ENCODE peak calls at places on chromosome 17, in seven cellular contexts. J is RCC 7860; M is NCI-H774; R is stimulated activated CD4-positive, alpha-beta T cell treated with anti-CD3 and anti-CD28 coated beads, Interleukin-1b, Interleukin-23, amount 100 ng/mL, for 48 hours; K is AML-193; I is activated T-cell treated with anti-CD3 and anti-CD28 coated beads for 1 hour; B is B cell. A is an unnamed sample.

GRCh38 chr17:79464310-79465010 is 146.4 kb downstream of the RBFOX3 start:
- DNase-seq in J (no peak), M (no peak), R (no peak), K (no peak), I (no peak), B (no peak), A (no peak)

GRCh38 chr17:47905221-47905733 is 9.2 kb downstream of the SP2 start:
- DNase-seq in J (no peak), M (no peak), R (no peak), K (no peak), I (no peak), B (no peak), A (no peak)

GRCh38 chr17:81337449-81337848 is 42.3 kb upstream of the SLC38A10 start:
- DNase-seq in J (no peak), M (peak; percentile 9), R (no peak), K (no peak), I (no peak), B (no peak), A (no peak)

GRCh38 chr17:40540448-40540847 is 24.8 kb downstream of the CCR7 start:
- DNase-seq in J (no peak), M (no peak), R (peak; percentile 85), K (no peak), I (no peak), B (no peak), A (no peak)

GRCh38 chr17:48259710-48260291 is 152.2 kb downstream of the SNX11 start:
- DNase-seq in J (peak; percentile 36), M (peak; percentile 83), R (no peak), K (peak; percentile 44), I (no peak), B (no peak), A (peak; percentile 36)

GRCh38 chr17:81486174-81486810 is 26.3 kb downstream of the ACTG1 start:
- DNase-seq in J (no peak), M (no peak), R (no peak), K (peak; percentile 61), I (no peak), B (no peak), A (no peak)

GRCh38 chr17:28398280-28398981 is 7.6 kb downstream of the SLC46A1 start:
- DNase-seq in J (peak; percentile 84), M (no peak), R (no peak), K (no peak), I (no peak), B (no peak), A (no peak)

GRCh38 chr17:78272181-78272913 is 40.9 kb downstream of the TMEM235 start:
- DNase-seq in J (no peak), M (peak; percentile 30), R (peak; percentile 73), K (no peak), I (peak; percentile 22), B (no peak), A (peak; percentile 26)

GRCh38 chr17:17774009-17774881 is 62.5 kb downstream of the SREBF1 start:
- DNase-seq in J (peak; percentile 11), M (no peak), R (peak; percentile 26), K (no peak), I (no peak), B (no peak), A (no peak)

GRCh38 chr17:17685775-17686291 is 4.6 kb downstream of the RAI1 start:
- DNase-seq in J (peak; percentile 73), M (no peak), R (no peak), K (no peak), I (no peak), B (no peak), A (no peak)

GRCh38 chr17:41942626-41943025 is 12.2 kb downstream of the ODAD4 start:
- DNase-seq in J (no peak), M (no peak), R (no peak), K (no peak), I (no peak), B (no peak), A (no peak)

GRCh38 chr17:72069744-72070143 is 51.1 kb upstream of the SOX9 start:
- DNase-seq in J (no peak), M (no peak), R (no peak), K (no peak), I (no peak), B (no peak), A (no peak)

GRCh38 chr17:75271955-75272847 is 1.2 kb upstream of the MIF4GD start:
- DNase-seq in J (no peak), M (no peak), R (peak; percentile 16), K (no peak), I (no peak), B (no peak), A (no peak)

GRCh38 chr17:71438631-71439146 is 682.1 kb upstream of the SOX9 start:
- DNase-seq in J (peak; percentile 93), M (peak; percentile 75), R (no peak), K (no peak), I (no peak), B (no peak), A (no peak)

GRCh38 chr17:55783684-55784245 is 32.9 kb downstream of the PCTP start:
- DNase-seq in J (no peak), M (no peak), R (no peak), K (no peak), I (no peak), B (no peak), A (no peak)

GRCh38 chr17:7886227-7887037 is 2.2 kb upstream of the CHD3 start:
- DNase-seq in J (no peak), M (no peak), R (peak; percentile 50), K (no peak), I (peak; percentile 38), B (peak; percentile 67), A (peak; percentile 31)

GRCh38 chr17:6666557-6666956 is 15.0 kb downstream of the C17orf100 start:
- DNase-seq in J (no peak), M (no peak), R (no peak), K (no peak), I (no peak), B (no peak), A (no peak)

GRCh38 chr17:66636111-66636510 is 198.8 kb upstream of the CACNG5 start:
- DNase-seq in J (peak; percentile 75), M (no peak), R (no peak), K (no peak), I (no peak), B (no peak), A (no peak)

GRCh38 chr17:21170829-21171228 is 43.1 kb downstream of the TMEM11 start:
- DNase-seq in J (no peak), M (no peak), R (no peak), K (no peak), I (no peak), B (no peak), A (no peak)

GRCh38 chr17:4187076-4187475 is 44.1 kb downstream of the CYB5D2 start:
- DNase-seq in J (no peak), M (no peak), R (no peak), K (no peak), I (no peak), B (no peak), A (no peak)

GRCh38 chr17:48471807-48472484 is 41.9 kb upstream of the SKAP1 start:
- DNase-seq in J (no peak), M (peak; percentile 64), R (no peak), K (no peak), I (no peak), B (no peak), A (no peak)

GRCh38 chr17:6374761-6375312 is 60.1 kb downstream of the AIPL1 start:
- DNase-seq in J (peak; percentile 85), M (no peak), R (peak; percentile 81), K (no peak), I (no peak), B (no peak), A (no peak)

GRCh38 chr17:4534515-4534914 is 20.7 kb downstream of the MYBBP1A start:
- DNase-seq in J (no peak), M (no peak), R (no peak), K (no peak), I (no peak), B (no peak), A (no peak)

GRCh38 chr17:10013360-10014112 is 108.5 kb upstream of the RCVRN start:
- DNase-seq in J (no peak), M (no peak), R (no peak), K (no peak), I (no peak), B (no peak), A (no peak)

GRCh38 chr17:9918804-9919352 is 13.8 kb upstream of the RCVRN start:
- DNase-seq in J (no peak), M (no peak), R (no peak), K (no peak), I (no peak), B (no peak), A (no peak)